ENCODE peak calls at places on chromosomes 4 and X, in ten cellular contexts. One of them, this sample, is unnamed.

GRCh38 chr4:138202686-138203085 is 39.5 kb downstream of the SLC7A11 start:
- DNase-seq in hippocampal formation: no peak
- DNase-seq in stimulated activated CD8-positive, alpha-beta memory T cell treated with anti-CD3 and anti-CD28 coated beads, Interleukin-4, amount 100 ng/mL, for 1 hour: no peak
- DNase-seq in upper lobe of right lung: no peak
- DNase-seq in renal cortical epithelial cell: peak; percentile 19
- DNase-seq in anterior cingulate cortex: no peak
- DNase-seq in dermis blood vessel endothelial cell: peak; percentile 27
- DNase-seq in AG04449: no peak
- DNase-seq in HT1080: peak; percentile 11
- DNase-seq in activated B cell treated with CpG ODN at 0.5 μM for 24 hours: no peak
- DNase-seq in this sample: no peak

GRCh38 chr4:41146716-41147506 is 67.4 kb downstream of the APBB2 start:
- DNase-seq in renal cortical epithelial cell: peak; percentile 88
- DNase-seq in HT1080: no peak
- DNase-seq in AG04449: no peak
- DNase-seq in stimulated activated CD8-positive, alpha-beta memory T cell treated with anti-CD3 and anti-CD28 coated beads, Interleukin-4, amount 100 ng/mL, for 1 hour: no peak
- DNase-seq in dermis blood vessel endothelial cell: peak; percentile 40
- DNase-seq in hippocampal formation: peak; percentile 74
- DNase-seq in anterior cingulate cortex: peak; percentile 66
- DNase-seq in activated B cell treated with CpG ODN at 0.5 μM for 24 hours: no peak
- DNase-seq in upper lobe of right lung: no peak
- DNase-seq in this sample: no peak

GRCh38 chrX:140918398-140919043 is 83.9 kb upstream of the SPANXB1 start:
- DNase-seq in hippocampal formation: peak; percentile 17
- DNase-seq in stimulated activated CD8-positive, alpha-beta memory T cell treated with anti-CD3 and anti-CD28 coated beads, Interleukin-4, amount 100 ng/mL, for 1 hour: no peak
- DNase-seq in anterior cingulate cortex: peak; percentile 23
- DNase-seq in HT1080: peak; percentile 84
- DNase-seq in dermis blood vessel endothelial cell: peak; percentile 35
- DNase-seq in upper lobe of right lung: no peak
- DNase-seq in activated B cell treated with CpG ODN at 0.5 μM for 24 hours: no peak
- DNase-seq in AG04449: no peak
- DNase-seq in renal cortical epithelial cell: peak; percentile 75
- DNase-seq in this sample: peak; percentile 22

GRCh38 chrX:74521961-74522833 is 92.2 kb downstream of the RLIM start:
- DNase-seq in HT1080: no peak
- DNase-seq in AG04449: no peak
- DNase-seq in hippocampal formation: no peak
- DNase-seq in activated B cell treated with CpG ODN at 0.5 μM for 24 hours: no peak
- DNase-seq in upper lobe of right lung: no peak
- DNase-seq in dermis blood vessel endothelial cell: no peak
- DNase-seq in stimulated activated CD8-positive, alpha-beta memory T cell treated with anti-CD3 and anti-CD28 coated beads, Interleukin-4, amount 100 ng/mL, for 1 hour: no peak
- DNase-seq in renal cortical epithelial cell: no peak
- DNase-seq in anterior cingulate cortex: no peak
- DNase-seq in this sample: no peak

GRCh38 chr4:155796031-155796430 is 37.2 kb downstream of the GUCY1B1 start:
- DNase-seq in upper lobe of right lung: no peak
- DNase-seq in AG04449: no peak
- DNase-seq in anterior cingulate cortex: no peak
- DNase-seq in hippocampal formation: no peak
- DNase-seq in renal cortical epithelial cell: peak; percentile 29
- DNase-seq in HT1080: peak; percentile 46
- DNase-seq in stimulated activated CD8-positive, alpha-beta memory T cell treated with anti-CD3 and anti-CD28 coated beads, Interleukin-4, amount 100 ng/mL, for 1 hour: no peak
- DNase-seq in activated B cell treated with CpG ODN at 0.5 μM for 24 hours: no peak
- DNase-seq in dermis blood vessel endothelial cell: no peak
- DNase-seq in this sample: no peak

GRCh38 chrX:9708086-9708485 is 57.6 kb downstream of the GPR143 start:
- DNase-seq in AG04449: no peak
- DNase-seq in hippocampal formation: no peak
- DNase-seq in activated B cell treated with CpG ODN at 0.5 μM for 24 hours: no peak
- DNase-seq in anterior cingulate cortex: no peak
- DNase-seq in upper lobe of right lung: no peak
- DNase-seq in HT1080: no peak
- DNase-seq in renal cortical epithelial cell: no peak
- DNase-seq in dermis blood vessel endothelial cell: no peak
- DNase-seq in stimulated activated CD8-positive, alpha-beta memory T cell treated with anti-CD3 and anti-CD28 coated beads, Interleukin-4, amount 100 ng/mL, for 1 hour: no peak
- DNase-seq in this sample: no peak

GRCh38 chr4:100682477-100683218 is 164.8 kb upstream of the EMCN start:
- DNase-seq in AG04449: no peak
- DNase-seq in upper lobe of right lung: no peak
- DNase-seq in stimulated activated CD8-positive, alpha-beta memory T cell treated with anti-CD3 and anti-CD28 coated beads, Interleukin-4, amount 100 ng/mL, for 1 hour: no peak
- DNase-seq in renal cortical epithelial cell: no peak
- DNase-seq in HT1080: no peak
- DNase-seq in anterior cingulate cortex: no peak
- DNase-seq in dermis blood vessel endothelial cell: no peak
- DNase-seq in hippocampal formation: no peak
- DNase-seq in activated B cell treated with CpG ODN at 0.5 μM for 24 hours: no peak
- DNase-seq in this sample: no peak

GRCh38 chrX:143663755-143664154 is 27.9 kb upstream of the SLITRK4 start:
- DNase-seq in stimulated activated CD8-positive, alpha-beta memory T cell treated with anti-CD3 and anti-CD28 coated beads, Interleukin-4, amount 100 ng/mL, for 1 hour: no peak
- DNase-seq in upper lobe of right lung: no peak
- DNase-seq in dermis blood vessel endothelial cell: no peak
- DNase-seq in anterior cingulate cortex: no peak
- DNase-seq in activated B cell treated with CpG ODN at 0.5 μM for 24 hours: no peak
- DNase-seq in AG04449: no peak
- DNase-seq in hippocampal formation: no peak
- DNase-seq in HT1080: no peak
- DNase-seq in renal cortical epithelial cell: no peak
- DNase-seq in this sample: no peak

GRCh38 chr4:116925900-116926457 is 159.4 kb downstream of the TRAM1L1 start:
- DNase-seq in AG04449: no peak
- DNase-seq in stimulated activated CD8-positive, alpha-beta memory T cell treated with anti-CD3 and anti-CD28 coated beads, Interleukin-4, amount 100 ng/mL, for 1 hour: no peak
- DNase-seq in renal cortical epithelial cell: peak; percentile 12
- DNase-seq in upper lobe of right lung: peak; percentile 67
- DNase-seq in hippocampal formation: no peak
- DNase-seq in activated B cell treated with CpG ODN at 0.5 μM for 24 hours: no peak
- DNase-seq in anterior cingulate cortex: no peak
- DNase-seq in HT1080: no peak
- DNase-seq in dermis blood vessel endothelial cell: no peak
- DNase-seq in this sample: no peak

GRCh38 chr4:27429260-27429970 is 568.8 kb downstream of the STIM2 start:
- DNase-seq in HT1080: peak; percentile 29
- DNase-seq in activated B cell treated with CpG ODN at 0.5 μM for 24 hours: no peak
- DNase-seq in hippocampal formation: no peak
- DNase-seq in upper lobe of right lung: no peak
- DNase-seq in anterior cingulate cortex: no peak
- DNase-seq in stimulated activated CD8-positive, alpha-beta memory T cell treated with anti-CD3 and anti-CD28 coated beads, Interleukin-4, amount 100 ng/mL, for 1 hour: no peak
- DNase-seq in renal cortical epithelial cell: no peak
- DNase-seq in AG04449: no peak
- DNase-seq in dermis blood vessel endothelial cell: no peak
- DNase-seq in this sample: no peak

GRCh38 chr4:52016985-52017384 is 3.2 kb downstream of the LRRC66 start:
- DNase-seq in upper lobe of right lung: no peak
- DNase-seq in activated B cell treated with CpG ODN at 0.5 μM for 24 hours: no peak
- DNase-seq in stimulated activated CD8-positive, alpha-beta memory T cell treated with anti-CD3 and anti-CD28 coated beads, Interleukin-4, amount 100 ng/mL, for 1 hour: no peak
- DNase-seq in HT1080: no peak
- DNase-seq in anterior cingulate cortex: no peak
- DNase-seq in AG04449: no peak
- DNase-seq in hippocampal formation: no peak
- DNase-seq in renal cortical epithelial cell: no peak
- DNase-seq in dermis blood vessel endothelial cell: no peak
- DNase-seq in this sample: no peak

GRCh38 chr4:21901831-21902230 is 46.7 kb downstream of the KCNIP4 start:
- DNase-seq in renal cortical epithelial cell: peak; percentile 76
- DNase-seq in upper lobe of right lung: no peak
- DNase-seq in HT1080: peak; percentile 89
- DNase-seq in activated B cell treated with CpG ODN at 0.5 μM for 24 hours: no peak
- DNase-seq in dermis blood vessel endothelial cell: no peak
- DNase-seq in AG04449: no peak
- DNase-seq in stimulated activated CD8-positive, alpha-beta memory T cell treated with anti-CD3 and anti-CD28 coated beads, Interleukin-4, amount 100 ng/mL, for 1 hour: no peak
- DNase-seq in hippocampal formation: no peak
- DNase-seq in anterior cingulate cortex: no peak
- DNase-seq in this sample: no peak

GRCh38 chr4:147683172-147683571 is 791 bp downstream of the PRMT9 start:
- DNase-seq in dermis blood vessel endothelial cell: peak; percentile 34
- DNase-seq in renal cortical epithelial cell: no peak
- DNase-seq in stimulated activated CD8-positive, alpha-beta memory T cell treated with anti-CD3 and anti-CD28 coated beads, Interleukin-4, amount 100 ng/mL, for 1 hour: no peak
- DNase-seq in HT1080: no peak
- DNase-seq in anterior cingulate cortex: no peak
- DNase-seq in upper lobe of right lung: no peak
- DNase-seq in hippocampal formation: no peak
- DNase-seq in AG04449: no peak
- DNase-seq in activated B cell treated with CpG ODN at 0.5 μM for 24 hours: no peak
- DNase-seq in this sample: no peak

GRCh38 chrX:9997524-9997923 is 30.4 kb downstream of the CLDN34 start:
- DNase-seq in renal cortical epithelial cell: no peak
- DNase-seq in stimulated activated CD8-positive, alpha-beta memory T cell treated with anti-CD3 and anti-CD28 coated beads, Interleukin-4, amount 100 ng/mL, for 1 hour: no peak
- DNase-seq in HT1080: no peak
- DNase-seq in activated B cell treated with CpG ODN at 0.5 μM for 24 hours: no peak
- DNase-seq in dermis blood vessel endothelial cell: no peak
- DNase-seq in anterior cingulate cortex: no peak
- DNase-seq in hippocampal formation: no peak
- DNase-seq in AG04449: no peak
- DNase-seq in upper lobe of right lung: no peak
- DNase-seq in this sample: no peak

GRCh38 chrX:82813671-82814078 is 694.4 kb upstream of the POU3F4 start:
- DNase-seq in activated B cell treated with CpG ODN at 0.5 μM for 24 hours: no peak
- DNase-seq in renal cortical epithelial cell: peak; percentile 100
- DNase-seq in stimulated activated CD8-positive, alpha-beta memory T cell treated with anti-CD3 and anti-CD28 coated beads, Interleukin-4, amount 100 ng/mL, for 1 hour: no peak
- DNase-seq in HT1080: peak; percentile 92
- DNase-seq in upper lobe of right lung: no peak
- DNase-seq in dermis blood vessel endothelial cell: peak; percentile 25
- DNase-seq in anterior cingulate cortex: no peak
- DNase-seq in hippocampal formation: no peak
- DNase-seq in AG04449: no peak
- DNase-seq in this sample: peak; percentile 93